ENCODE peak calls at places on chromosomes 1 and 21, in ten cellular contexts. X is heart left ventricle, R is brain microvascular endothelial cell, S is colonic mucosa, G is OCI-LY7, W is body of pancreas, L is adrenal gland, P is lung, C is uterus, K is IMR-90. H is an unnamed sample.

GRCh38 chr1:204751883-204752687 is 66.5 kb upstream of the LRRN2 start:
- DNase-seq in X (no peak), R (no peak), L (no peak), S (peak), P (no peak), G (no peak), K (no peak), C (no peak), W (no peak), H (no peak)

GRCh38 chr1:151829352-151830046 is 2.1 kb downstream of the RORC start:
- DNase-seq in S (no peak), P (no peak), L (no peak), C (no peak), G (no peak), R (no peak), X (no peak), K (no peak), W (no peak), H (no peak)

GRCh38 chr1:9084883-9085282 is 15.4 kb upstream of the SLC2A5 start:
- DNase-seq in L (peak), S (no peak), X (peak), C (no peak), R (peak), W (no peak), P (no peak), K (no peak), G (no peak), H (no peak)

GRCh38 chr1:179926494-179927205 is 28.0 kb upstream of the CEP350 start:
- DNase-seq in W (no peak), P (no peak), G (no peak), S (no peak), R (peak), C (no peak), L (no peak), K (peak), X (no peak), H (peak)

GRCh38 chr1:113993072-113993471 is 13.8 kb downstream of the OLFML3 start:
- DNase-seq in C (no peak), X (no peak), K (no peak), S (no peak), W (no peak), R (no peak), P (no peak), L (no peak), G (no peak), H (no peak)

GRCh38 chr21:42524341-42525227 is 10.9 kb downstream of the SLC37A1 start:
- DNase-seq in L (no peak), X (peak), P (peak), G (peak), C (peak), W (no peak), R (peak), S (peak), K (peak), H (no peak)

GRCh38 chr1:19563336-19564097 is 78.2 kb upstream of the CAPZB start:
- DNase-seq in X (peak), W (peak), R (peak), G (no peak), P (peak), S (peak), C (peak), K (peak), L (peak), H (no peak)

GRCh38 chr1:203299180-203299579 is 6.1 kb upstream of the BTG2 start:
- DNase-seq in L (no peak), P (no peak), R (no peak), W (no peak), C (no peak), S (no peak), K (no peak), G (peak), X (no peak), H (no peak)

GRCh38 chr1:116165572-116165971 is 54.4 kb downstream of the MAB21L3 start:
- DNase-seq in R (no peak), X (no peak), W (no peak), G (no peak), S (peak), L (no peak), C (peak), K (no peak), P (no peak), H (no peak)

GRCh38 chr1:228333739-228334115 is 72.9 kb downstream of the TRIM11 start:
- DNase-seq in K (no peak), L (no peak), G (no peak), S (no peak), C (no peak), R (no peak), P (no peak), X (no peak), W (no peak), H (no peak)

GRCh38 chr1:212283741-212284140 is 1.5 kb upstream of the PPP2R5A start:
- DNase-seq in S (peak), L (no peak), K (no peak), X (no peak), P (no peak), R (no peak), C (no peak), W (no peak), G (no peak), H (no peak)
- H3K4me3 ChIP-seq in S (peak), L (no peak), K (no peak), X (no peak), P (no peak), R (no peak), C (no peak), W (no peak), G (peak), H (no peak)

DNA sequence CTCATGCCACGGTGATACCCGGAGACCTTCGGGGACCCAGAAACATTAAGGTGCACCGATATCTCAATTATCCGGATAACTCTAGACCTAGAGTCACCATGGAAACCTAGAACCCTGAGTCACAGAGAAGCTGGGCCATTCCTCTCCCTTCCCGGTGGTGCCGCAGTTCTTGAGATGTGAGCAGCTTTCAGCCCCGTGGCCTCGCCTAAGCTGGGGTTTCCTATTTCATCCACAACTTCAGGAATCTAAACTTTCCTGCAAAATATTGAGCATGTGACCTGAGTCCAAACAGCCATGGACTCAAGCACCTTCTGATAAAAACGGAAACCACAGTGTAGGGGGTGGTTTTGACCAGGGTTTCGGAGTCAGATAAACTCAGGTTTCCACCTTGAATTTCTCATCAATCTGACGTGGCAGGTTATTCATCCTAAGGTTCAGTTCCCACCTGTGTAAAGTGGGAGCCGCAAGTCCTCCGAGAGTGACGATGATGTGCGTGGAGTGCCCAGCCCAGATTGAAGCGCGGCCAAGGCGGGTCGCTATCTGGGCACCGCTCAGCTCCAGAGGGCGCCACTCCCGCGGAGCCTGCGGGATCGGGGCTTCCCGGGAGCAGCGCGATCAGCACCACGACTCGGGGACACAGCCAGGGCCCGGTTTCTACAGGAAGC is 980 bp upstream of the ETS2 start:
- DNase-seq in L (peak), K (peak), W (peak), P (peak), R (peak), G (no peak), C (peak), S (peak), X (peak), H (no peak)
- TF ChIP-seq CTCF in L (peak), K (peak), W (peak), P (peak), R (peak), G (peak), C (peak), S (peak), X (peak), H (peak)

DNA sequence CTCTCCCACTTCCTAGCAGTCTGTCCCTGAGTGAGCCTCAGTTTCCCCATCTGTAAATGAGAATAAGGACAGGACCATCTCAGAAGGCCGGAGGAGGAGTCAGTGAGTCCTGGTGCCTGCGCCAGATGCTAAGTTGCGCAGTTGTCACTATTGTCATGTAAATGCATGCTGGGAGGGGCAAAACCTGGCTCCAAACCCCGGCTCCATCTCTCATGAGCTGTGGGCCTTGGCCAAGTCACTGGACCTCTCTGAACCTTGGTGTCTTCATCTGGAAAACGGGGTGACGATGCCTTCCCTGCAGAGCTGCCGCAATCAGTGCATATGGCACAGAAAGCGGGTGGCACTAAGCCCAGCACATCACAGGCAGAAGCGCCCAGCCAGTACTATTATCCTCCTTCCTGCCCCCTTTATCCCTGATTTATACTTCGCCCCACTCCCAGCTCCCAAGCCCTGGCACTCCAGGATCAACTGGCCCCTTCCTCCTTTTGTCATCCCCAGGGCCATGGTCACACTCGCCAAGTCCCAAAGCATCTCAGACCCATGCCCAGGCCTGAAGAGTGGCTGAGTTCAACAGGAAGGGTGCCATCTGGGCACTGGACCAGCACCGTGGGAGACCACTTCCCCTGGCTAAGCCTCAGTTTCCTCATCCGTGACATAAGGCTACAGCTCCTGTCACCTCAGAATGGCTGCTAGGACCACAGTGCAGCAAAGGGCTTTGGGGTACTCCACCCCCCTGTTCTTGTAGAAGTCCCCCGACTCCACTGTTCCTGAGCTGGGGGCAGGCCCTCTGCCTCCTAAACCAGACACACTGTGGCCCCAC is 4.3 kb upstream of the PLEKHG5 start:
- DNase-seq in P (no peak), C (no peak), R (no peak), W (no peak), S (no peak), G (no peak), X (peak), L (no peak), K (no peak), H (no peak)
- H3K4me3 ChIP-seq in P (no peak), C (no peak), R (no peak), W (no peak), S (no peak), G (no peak), X (peak), L (no peak), K (no peak), H (peak)

GRCh38 chr1:236018885-236019453 is 45.9 kb downstream of the NID1 start:
- DNase-seq in R (no peak), P (peak), W (peak), S (peak), C (peak), G (no peak), K (peak), X (peak), L (peak), H (no peak)

GRCh38 chr1:236023926-236024565 is 40.8 kb downstream of the NID1 start:
- DNase-seq in P (no peak), W (no peak), K (no peak), X (no peak), R (no peak), L (no peak), S (no peak), G (no peak), C (no peak), H (no peak)

GRCh38 chr1:236024655-236025054 is 40.2 kb downstream of the NID1 start:
- DNase-seq in L (no peak), G (no peak), R (no peak), X (no peak), K (no peak), S (no peak), C (no peak), W (no peak), P (no peak), H (no peak)

GRCh38 chr1:236020359-236021000 is 44.4 kb downstream of the NID1 start:
- DNase-seq in P (no peak), C (no peak), W (no peak), R (no peak), G (no peak), X (no peak), K (no peak), S (no peak), L (no peak), H (no peak)

DNA sequence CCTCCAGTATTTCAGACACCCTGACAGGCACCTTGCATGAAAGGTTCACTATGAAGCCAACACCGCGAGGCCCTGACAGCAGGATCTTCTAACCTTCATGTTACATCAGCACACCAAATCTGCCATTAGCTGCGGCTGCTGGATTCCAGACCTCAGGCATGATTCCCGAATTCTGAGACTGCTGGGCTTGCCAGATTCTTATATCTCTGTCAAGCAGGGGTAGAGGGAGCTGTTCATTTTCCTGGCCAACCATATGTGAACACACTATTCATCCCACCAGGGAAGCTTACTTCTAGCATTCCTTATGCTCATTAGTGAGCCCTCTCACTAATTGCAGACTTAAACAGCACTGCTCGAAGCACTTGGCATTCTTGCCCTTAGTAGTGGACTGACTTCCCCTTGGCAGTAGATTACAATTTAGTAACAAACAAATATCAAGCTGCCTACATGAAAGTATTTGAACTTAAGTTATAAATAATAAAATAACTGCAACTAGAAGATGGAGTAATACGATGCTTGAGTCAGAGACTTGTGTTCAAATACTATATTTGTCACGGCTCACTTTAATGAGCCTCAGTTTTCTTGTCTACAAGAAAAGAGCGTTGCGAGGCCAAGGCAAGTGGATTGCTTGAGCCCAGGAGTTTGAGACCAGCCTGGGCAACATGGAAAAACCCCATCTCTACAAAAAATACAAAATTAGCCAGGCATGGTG is 43.3 kb downstream of the NID1 start:
- DNase-seq in S (no peak), K (peak), W (no peak), P (no peak), G (no peak), C (peak), X (no peak), R (no peak), L (no peak), H (peak)
- TF ChIP-seq CTCF in S (no peak), K (no peak), W (no peak), P (no peak), G (no peak), C (no peak), X (no peak), R (no peak), L (no peak), H (no peak)

GRCh38 chr1:34926894-34927293 is 2.6 kb downstream of the DLGAP3 start:
- DNase-seq in C (no peak), R (no peak), L (no peak), S (peak), X (no peak), P (no peak), K (no peak), G (no peak), W (no peak), H (no peak)

GRCh38 chr1:34927316-34927715 is 2.1 kb downstream of the DLGAP3 start:
- DNase-seq in W (no peak), S (peak), X (no peak), P (no peak), G (no peak), R (no peak), L (no peak), K (no peak), C (no peak), H (no peak)

GRCh38 chr1:34929497-34929852 is at the start of gene DLGAP3:
- DNase-seq in W (peak), P (no peak), S (peak), G (no peak), R (no peak), C (no peak), L (no peak), K (no peak), X (no peak), H (no peak)

GRCh38 chr1:34928865-34929496 is 469 bp downstream of the DLGAP3 start:
- DNase-seq in W (no peak), C (no peak), P (no peak), K (no peak), S (peak), R (no peak), X (no peak), L (no peak), G (peak), H (no peak)

GRCh38 chr1:34928066-34928864 is 1.2 kb downstream of the DLGAP3 start:
- DNase-seq in X (no peak), C (no peak), S (peak), P (peak), R (no peak), W (no peak), K (no peak), G (no peak), L (no peak), H (no peak)
- H3K4me3 ChIP-seq in X (no peak), C (no peak), S (no peak), P (no peak), R (no peak), W (no peak), K (no peak), G (peak), L (no peak), H (no peak)

GRCh38 chr1:206468571-206468970 is 1.7 kb upstream of the IKBKE start:
- DNase-seq in P (no peak), S (no peak), G (peak), R (no peak), W (no peak), C (no peak), K (no peak), X (no peak), L (no peak), H (no peak)
- TF ChIP-seq CTCF in P (no peak), S (no peak), G (peak), R (no peak), W (no peak), C (no peak), K (no peak), X (no peak), L (no peak), H (no peak)